ENCODE peak calls at places on chromosome 1, in five cellular contexts. I is iPS-NIHi11; O is CD4-positive, alpha-beta T cell; J is body of pancreas; A is mucosa of gallbladder. U is an unnamed sample.

GRCh38 chr1:40032240-40032891 is 8.2 kb upstream of the CAP1 start:
- DNase-seq in I (peak; percentile 50), O (peak; percentile 29), J (peak; percentile 57), A (peak; percentile 63), U (peak; percentile 18)

GRCh38 chr1:204714861-204715511 is 29.4 kb upstream of the LRRN2 start:
- DNase-seq in I (peak; percentile 74), O (no peak), J (no peak), A (no peak), U (peak; percentile 93)

GRCh38 chr1:27348861-27349783 is 7.3 kb downstream of the SYTL1 start:
- DNase-seq in I (peak; percentile 91), O (peak; percentile 28), J (peak; percentile 61), A (peak; percentile 68), U (peak; percentile 83)

GRCh38 chr1:41574842-41575241 is 90.4 kb upstream of the EDN2 start:
- DNase-seq in I (no peak), O (no peak), J (no peak), A (no peak), U (no peak)

GRCh38 chr1:10703702-10704101 is 92.7 kb downstream of the CASZ1 start:
- DNase-seq in I (no peak), O (no peak), J (no peak), A (no peak), U (no peak)

GRCh38 chr1:29280780-29281131 is 44.4 kb downstream of the PTPRU start:
- DNase-seq in I (no peak), O (no peak), J (no peak), A (no peak), U (no peak)

GRCh38 chr1:86218859-86219258 is 62.3 kb upstream of the COL24A1 start:
- DNase-seq in I (no peak), O (no peak), J (no peak), A (no peak), U (no peak)

GRCh38 chr1:2602311-2602835 is 15.8 kb downstream of the PRXL2B start:
- DNase-seq in I (no peak), O (no peak), J (no peak), A (no peak), U (no peak)

GRCh38 chr1:88566615-88567387 is 117.3 kb upstream of the PKN2 start:
- DNase-seq in I (no peak), O (no peak), J (no peak), A (no peak), U (no peak)

GRCh38 chr1:89198500-89199072 is at the start of gene GBP4:
- DNase-seq in I (no peak), O (peak; percentile 51), J (no peak), A (peak; percentile 20), U (peak; percentile 4)

GRCh38 chr1:91608876-91609275 is 108.2 kb downstream of the CDC7 start:
- DNase-seq in I (no peak), O (no peak), J (no peak), A (no peak), U (peak; percentile 23)

GRCh38 chr1:240906477-240906876 is 294.5 kb upstream of the GREM2 start:
- DNase-seq in I (no peak), O (no peak), J (no peak), A (peak; percentile 34), U (no peak)

GRCh38 chr1:234775477-234776246 is 165.7 kb upstream of the IRF2BP2 start:
- DNase-seq in I (no peak), O (no peak), J (no peak), A (no peak), U (no peak)

GRCh38 chr1:89616844-89617627 is 15.9 kb upstream of the LRRC8C start:
- DNase-seq in I (no peak), O (no peak), J (no peak), A (no peak), U (no peak)

GRCh38 chr1:230268371-230269170 is 157.6 kb downstream of the PGBD5 start:
- DNase-seq in I (peak; percentile 90), O (no peak), J (peak; percentile 50), A (no peak), U (peak; percentile 74)

GRCh38 chr1:184299076-184299790 is 87.6 kb upstream of the C1orf21 start:
- DNase-seq in I (no peak), O (no peak), J (no peak), A (no peak), U (no peak)

GRCh38 chr1:193104496-193104905 is 713 bp downstream of the GLRX2 start:
- DNase-seq in I (peak; percentile 58), O (no peak), J (peak; percentile 38), A (peak; percentile 35), U (peak; percentile 74)

GRCh38 chr1:14880456-14881316 is 272.9 kb upstream of the TMEM51 start:
- DNase-seq in I (no peak), O (no peak), J (peak; percentile 48), A (no peak), U (peak; percentile 50)

GRCh38 chr1:186152227-186152944 is 222.7 kb downstream of the TPR start:
- DNase-seq in I (no peak), O (no peak), J (no peak), A (no peak), U (peak; percentile 40)

GRCh38 chr1:103854279-103854678 is 104.6 kb downstream of the AMY1C start:
- DNase-seq in I (no peak), O (no peak), J (no peak), A (no peak), U (no peak)

GRCh38 chr1:206685749-206686485 is 1.2 kb downstream of the MAPKAPK2 start:
- DNase-seq in I (peak; percentile 68), O (no peak), J (peak; percentile 55), A (peak; percentile 42), U (peak; percentile 86)

GRCh38 chr1:10530281-10530740 is 55.6 kb downstream of the PEX14 start:
- DNase-seq in I (peak; percentile 84), O (no peak), J (peak; percentile 60), A (peak; percentile 43), U (peak; percentile 85)

GRCh38 chr1:219460561-219461511 is 152.1 kb downstream of the ZC3H11B start:
- DNase-seq in I (no peak), O (no peak), J (no peak), A (no peak), U (peak; percentile 10)

GRCh38 chr1:3954391-3955160 is 54.5 kb upstream of the C1orf174 start:
- DNase-seq in I (no peak), O (no peak), J (no peak), A (no peak), U (peak; percentile 30)

GRCh38 chr1:29719253-29719652 is 482.9 kb downstream of the PTPRU start:
- DNase-seq in I (no peak), O (no peak), J (no peak), A (no peak), U (no peak)

GRCh38 chr1:51535006-51535592 is 16.0 kb upstream of the EPS15 start:
- DNase-seq in I (peak; percentile 72), O (peak; percentile 11), J (peak; percentile 37), A (peak; percentile 62), U (peak; percentile 48)

GRCh38 chr1:238681021-238681420 is 705.3 kb upstream of the CHRM3 start:
- DNase-seq in I (no peak), O (no peak), J (no peak), A (no peak), U (no peak)

GRCh38 chr1:170581041-170581440 is 49.1 kb downstream of the GORAB start:
- DNase-seq in I (no peak), O (no peak), J (no peak), A (no peak), U (peak; percentile 16)

GRCh38 chr1:170685166-170685565 is 21.2 kb downstream of the PRRX1 start:
- DNase-seq in I (no peak), O (no peak), J (no peak), A (no peak), U (no peak)

GRCh38 chr1:64038119-64038518 is 165.3 kb upstream of the UBE2U start:
- DNase-seq in I (no peak), O (no peak), J (no peak), A (no peak), U (no peak)

GRCh38 chr1:98316286-98316685 is 345.2 kb upstream of the SNX7 start:
- DNase-seq in I (no peak), O (no peak), J (no peak), A (no peak), U (no peak)

GRCh38 chr1:156599811-156600210 is 1.5 kb downstream of the GPATCH4 start:
- DNase-seq in I (no peak), O (no peak), J (no peak), A (no peak), U (no peak)

GRCh38 chr1:93083979-93084378 is 4.9 kb downstream of the MTF2 start:
- DNase-seq in I (no peak), O (no peak), J (no peak), A (no peak), U (no peak)

GRCh38 chr1:151858886-151859665 is 5.6 kb upstream of the THEM5 start:
- DNase-seq in I (no peak), O (no peak), J (no peak), A (no peak), U (no peak)

GRCh38 chr1:213474054-213474453 is 423.0 kb downstream of the RPS6KC1 start:
- DNase-seq in I (no peak), O (no peak), J (peak; percentile 32), A (no peak), U (no peak)

GRCh38 chr1:150567341-150567716 is 12.1 kb downstream of the MCL1 start:
- DNase-seq in I (no peak), O (peak; percentile 46), J (no peak), A (no peak), U (no peak)